ENCODE peak calls at places on chromosome 22, in seven cellular contexts. W is endodermal cell, B is neuronal stem cell, T is cardiac muscle cell, E is astrocyte of the spinal cord, Z is GM06990, C is heart left ventricle. D is an unnamed sample.

GRCh38 chr22:41216984-41217383 is 11.9 kb downstream of the L3MBTL2 start:
- DNase-seq in C (no peak), B (no peak), T (peak; percentile 40), W (peak; percentile 38), Z (no peak), E (no peak), D (no peak)

GRCh38 chr22:24965822-24966626 is 13.5 kb downstream of the KIAA1671 start:
- DNase-seq in Z (no peak), E (peak; percentile 57), B (no peak), T (no peak), C (peak; percentile 35), W (no peak), D (no peak)

GRCh38 chr22:42301742-42302102 is 31.3 kb upstream of the TCF20 start:
- DNase-seq in B (no peak), E (no peak), T (no peak), Z (no peak), C (no peak), W (no peak), D (no peak)

GRCh38 chr22:36145881-36146280 is 14.7 kb downstream of the APOL3 start:
- DNase-seq in C (no peak), E (no peak), B (no peak), W (no peak), Z (no peak), T (no peak), D (no peak)

GRCh38 chr22:36453266-36453607 is 28.2 kb downstream of the TXN2 start:
- DNase-seq in C (no peak), T (no peak), W (no peak), Z (no peak), E (no peak), B (no peak), D (no peak)

GRCh38 chr22:27632451-27633295 is 168.9 kb downstream of the MN1 start:
- DNase-seq in W (no peak), B (no peak), C (peak; percentile 71), E (no peak), Z (no peak), T (no peak), D (no peak)

GRCh38 chr22:47600281-47600680 is 837.8 kb downstream of the TBC1D22A start:
- DNase-seq in E (no peak), B (no peak), C (no peak), W (no peak), Z (no peak), T (no peak), D (no peak)

GRCh38 chr22:22720201-22720723 is 75.8 kb downstream of the GGTLC2 start:
- DNase-seq in B (peak; percentile 21), Z (peak; percentile 56), C (no peak), T (peak; percentile 75), W (peak; percentile 87), E (peak; percentile 36), D (peak; percentile 39)

GRCh38 chr22:25488244-25489020 is 76.0 kb upstream of the GRK3 start:
- DNase-seq in Z (no peak), T (peak; percentile 81), C (peak; percentile 68), W (no peak), E (peak; percentile 92), B (no peak), D (no peak)

GRCh38 chr22:48587236-48587865 is 1240.3 kb downstream of the BRD1 start:
- DNase-seq in Z (no peak), T (no peak), E (no peak), C (no peak), W (no peak), B (no peak), D (no peak)

GRCh38 chr22:40325315-40325714 is 21.0 kb upstream of the ADSL start:
- DNase-seq in E (no peak), Z (no peak), T (no peak), B (no peak), C (no peak), W (peak; percentile 61), D (no peak)

GRCh38 chr22:24894220-24894975 is 52.1 kb downstream of the LHFPL7 start:
- DNase-seq in B (no peak), W (peak; percentile 56), Z (no peak), E (peak; percentile 98), C (peak; percentile 82), T (peak; percentile 96), D (no peak)

GRCh38 chr22:25076281-25076680 is 123.4 kb upstream of the CRYBB3 start:
- DNase-seq in T (no peak), Z (no peak), C (no peak), B (no peak), W (no peak), E (no peak), D (no peak)

GRCh38 chr22:50243704-50244419 is 961 bp downstream of the TUBGCP6 start:
- DNase-seq in C (no peak), B (no peak), W (no peak), T (no peak), Z (no peak), E (no peak), D (no peak)

GRCh38 chr22:50245214-50246072 is 620 bp upstream of the TUBGCP6 start:
- DNase-seq in Z (no peak), B (no peak), W (no peak), T (no peak), E (no peak), C (no peak), D (no peak)

GRCh38 chr22:50244420-50245213 is at the start of gene TUBGCP6:
- DNase-seq in W (peak; percentile 96), E (peak; percentile 92), Z (peak; percentile 92), T (peak; percentile 95), B (peak; percentile 90), C (peak; percentile 96), D (peak; percentile 89)

GRCh38 chr22:50238755-50239154 is 6.1 kb downstream of the TUBGCP6 start:
- DNase-seq in C (no peak), W (no peak), E (no peak), B (no peak), Z (no peak), T (no peak), D (no peak)

GRCh38 chr22:50242406-50242949 is 2.3 kb downstream of the TUBGCP6 start:
- DNase-seq in B (no peak), W (no peak), Z (no peak), C (no peak), T (no peak), E (no peak), D (no peak)
- H3K4me3 ChIP-seq in B (no peak overlapping the region), W (peak overlapping the region; percentile 91), Z (peak overlapping the region; percentile 56), C (peak overlapping the region; percentile 79), T (peak overlapping the region; percentile 4), E (peak overlapping the region; percentile 34), D (no peak overlapping the region)

DNA sequence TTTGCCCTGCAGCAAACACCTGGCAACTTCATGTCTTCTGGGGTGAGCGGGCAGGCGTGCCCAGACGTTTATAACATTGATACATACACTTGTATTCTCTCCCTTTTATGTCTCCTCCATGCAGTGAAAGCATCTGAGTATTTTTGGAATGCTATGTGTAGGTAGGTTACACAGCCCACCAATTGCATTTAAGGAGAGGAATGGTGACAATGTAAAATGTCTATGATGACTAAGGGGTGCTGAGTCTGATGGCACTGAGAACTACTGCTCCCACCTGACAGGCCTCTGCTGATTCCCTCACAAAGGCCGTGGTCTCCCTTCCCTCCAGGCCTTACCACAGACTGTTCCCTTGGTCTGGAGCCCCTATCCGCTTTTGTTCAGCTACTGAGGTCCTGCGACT is 22.9 kb upstream of the RASL10A start:
- DNase-seq in B (no peak), T (no peak), Z (no peak), C (no peak), E (no peak), W (no peak), D (no peak)
- H3K4me3 ChIP-seq in B (no peak overlapping the region), T (no peak overlapping the region), Z (no peak overlapping the region), C (no peak overlapping the region), E (no peak overlapping the region), W (no peak overlapping the region), D (no peak overlapping the region)

GRCh38 chr22:44086759-44087158 is 62.7 kb downstream of the PARVB start:
- DNase-seq in T (no peak), E (no peak), Z (no peak), B (no peak), W (no peak), C (no peak), D (no peak)

GRCh38 chr22:44090571-44090905 is 66.4 kb downstream of the PARVB start:
- DNase-seq in T (no peak), E (no peak), B (no peak), C (no peak), W (no peak), Z (no peak), D (no peak)

GRCh38 chr22:44091021-44091721 is 67.1 kb downstream of the PARVB start:
- DNase-seq in E (peak; percentile 10), C (no peak), Z (no peak), T (peak; percentile 21), W (no peak), B (no peak), D (peak; percentile 46)

GRCh38 chr22:44089717-44090570 is 65.8 kb downstream of the PARVB start:
- DNase-seq in Z (no peak), B (no peak), T (no peak), W (no peak), C (no peak), E (no peak), D (no peak)

GRCh38 chr22:44088976-44089570 is 65.0 kb downstream of the PARVB start:
- DNase-seq in C (peak; percentile 49), Z (no peak), W (no peak), E (peak; percentile 46), B (no peak), T (no peak), D (no peak)
- H3K4me3 ChIP-seq in C (no peak overlapping the region), Z (no peak overlapping the region), W (no peak overlapping the region), E (no peak overlapping the region), B (no peak overlapping the region), T (no peak overlapping the region), D (no peak overlapping the region)

GRCh38 chr22:30254307-30254706 is 7.7 kb upstream of the LIF start:
- DNase-seq in W (no peak), Z (no peak), T (no peak), B (no peak), E (no peak), C (no peak), D (no peak)

GRCh38 chr22:30251661-30252226 is 5.2 kb upstream of the LIF start:
- DNase-seq in E (peak; percentile 55), B (no peak), C (no peak), Z (no peak), T (peak; percentile 66), W (no peak), D (no peak)

GRCh38 chr22:30253205-30253852 is 6.8 kb upstream of the LIF start:
- DNase-seq in T (peak; percentile 60), E (peak; percentile 66), Z (no peak), C (peak; percentile 79), B (no peak), W (no peak), D (no peak)

GRCh38 chr22:30250713-30251267 is 4.2 kb upstream of the LIF start:
- DNase-seq in W (no peak), E (peak; percentile 53), C (no peak), B (no peak), T (no peak), Z (no peak), D (no peak)

DNA sequence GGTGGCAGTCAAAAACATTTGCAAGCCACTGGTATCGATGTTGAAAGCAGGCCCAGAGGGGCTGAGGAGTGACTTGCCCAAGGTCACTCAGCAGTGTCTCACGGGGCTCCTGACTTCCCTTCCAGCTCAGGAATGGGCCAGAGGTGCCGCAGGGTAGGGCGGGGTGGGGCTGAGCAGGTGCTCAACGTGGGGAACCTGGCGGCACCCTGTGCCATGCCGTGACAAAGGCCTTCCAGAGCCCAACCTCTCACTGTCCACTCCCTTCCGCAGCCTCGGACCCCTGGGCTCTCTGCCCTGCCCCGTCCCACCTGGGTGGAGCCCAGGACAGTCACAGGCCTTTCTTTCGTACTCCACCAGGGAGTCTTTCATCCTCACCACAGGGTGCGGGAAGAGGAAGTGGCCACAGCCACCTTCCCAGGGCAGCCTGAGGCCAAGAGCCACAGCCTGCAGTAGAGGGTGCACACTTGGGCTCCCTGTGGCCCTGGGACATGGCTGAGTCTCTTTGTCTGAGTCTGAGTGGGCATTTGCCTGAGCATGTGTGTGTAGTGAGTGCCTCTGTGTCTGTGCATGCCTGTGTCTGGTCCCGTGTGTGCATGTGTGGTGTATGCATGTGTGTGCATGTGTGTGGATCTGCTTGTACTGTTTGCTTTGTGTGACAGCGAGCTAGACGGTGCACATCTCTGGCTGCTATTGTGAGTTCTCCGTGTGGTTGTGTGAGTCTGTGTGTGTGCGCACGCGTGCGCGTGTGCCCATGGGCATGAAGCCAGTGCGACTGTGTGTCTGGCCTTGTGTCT is 6.0 kb upstream of the LIF start:
- DNase-seq in C (no peak), Z (no peak), B (no peak), T (no peak), E (no peak), W (peak; percentile 66), D (no peak)
- H3K4me3 ChIP-seq in C (no peak overlapping the region), Z (no peak overlapping the region), B (peak overlapping the region; percentile 59), T (no peak overlapping the region), E (no peak overlapping the region), W (no peak overlapping the region), D (no peak overlapping the region)